ENCODE peak calls at places on chromosomes 4 and X, in five cellular contexts. I is small intestine, V is neural progenitor cell, C is mammary epithelial cell, P is thoracic aorta. R is an unnamed sample.
A peak's percentile ranks its signal among the peaks of the same experiment; 100 is the strongest.

GRCh38 chrX:150913511-150913910 is 15.0 kb upstream of the CD99L2 start:
- DNase-seq in I (no peak), V (no peak), C (no peak), P (no peak), R (no peak)

GRCh38 chr4:16437836-16438235 is 211.6 kb upstream of the TAPT1 start:
- DNase-seq in P (no peak), C (no peak), V (no peak), I (no peak), R (no peak)

GRCh38 chrX:71302461-71303213 is 1.1 kb downstream of the ITGB1BP2 start:
- DNase-seq in C (no peak), I (no peak), P (no peak), V (no peak), R (no peak)

GRCh38 chrX:25012433-25012735 is 3.4 kb downstream of the ARX start:
- DNase-seq in P (no peak), V (peak; percentile 79), I (no peak), C (no peak), R (no peak)

GRCh38 chrX:154799554-154800348 is 5.5 kb downstream of the MPP1 start:
- DNase-seq in V (peak; percentile 80), C (no peak), P (no peak), I (peak; percentile 71), R (no peak)

GRCh38 chr4:173537628-173538147 is 7.7 kb upstream of the HAND2 start:
- DNase-seq in C (no peak), V (no peak), I (no peak), P (no peak), R (no peak)

GRCh38 chr4:15754323-15754722 is 23.8 kb upstream of the CD38 start:
- DNase-seq in C (no peak), I (peak; percentile 30), P (no peak), V (no peak), R (no peak)

GRCh38 chr4:64251779-64252178 is 157.5 kb downstream of the TECRL start:
- DNase-seq in P (no peak), I (no peak), C (no peak), V (no peak), R (no peak)

GRCh38 chr4:7894677-7895181 is 44.9 kb downstream of the AFAP1 start:
- DNase-seq in I (no peak), P (no peak), V (no peak), C (no peak), R (no peak)

GRCh38 chr4:142615324-142615665 is 230.8 kb downstream of the INPP4B start:
- DNase-seq in P (no peak), C (peak; percentile 72), I (no peak), V (no peak), R (no peak)

GRCh38 chr4:71545168-71545567 is 206.3 kb downstream of the SLC4A4 start:
- DNase-seq in I (no peak), P (no peak), V (no peak), C (no peak), R (no peak)

GRCh38 chr4:150867148-150867547 is 147.9 kb downstream of the LRBA start:
- DNase-seq in C (peak; percentile 72), I (peak; percentile 86), P (no peak), V (peak; percentile 91), R (no peak)

GRCh38 chr4:150859435-150859834 is 155.6 kb downstream of the LRBA start:
- DNase-seq in I (no peak), P (no peak), C (no peak), V (no peak), R (no peak)

GRCh38 chr4:150863456-150863855 is 151.6 kb downstream of the LRBA start:
- DNase-seq in V (no peak), P (no peak), I (peak; percentile 86), C (no peak), R (no peak)

GRCh38 chr4:150862829-150863228 is 152.3 kb downstream of the LRBA start:
- DNase-seq in V (no peak), I (no peak), C (no peak), P (no peak), R (no peak)
- H3K27ac ChIP-seq in V (no peak overlapping the region), I (no peak overlapping the region), C (no peak overlapping the region), P (no peak overlapping the region), R (no peak overlapping the region)

DNA sequence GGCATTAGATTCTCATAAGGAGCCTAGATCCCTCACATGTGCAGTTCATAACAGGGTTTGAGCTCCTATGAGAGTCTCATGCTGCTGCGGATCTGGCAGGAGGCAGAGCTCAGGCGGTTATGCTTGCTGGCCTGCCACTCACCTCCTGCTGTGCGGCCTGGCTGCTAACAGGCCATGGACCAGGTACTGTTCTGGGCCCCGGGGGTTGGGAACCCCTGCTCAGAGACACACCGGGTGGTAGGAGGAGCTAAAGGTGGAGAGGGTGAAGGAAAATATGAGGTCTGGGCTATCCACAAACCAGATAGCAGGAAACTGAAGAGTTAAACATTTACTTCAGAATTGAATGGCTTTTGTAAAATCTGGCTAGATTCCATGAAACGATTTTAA is 5.9 kb upstream of the F11 start:
- DNase-seq in I (peak; percentile 37), C (no peak), P (no peak), V (no peak), R (no peak)
- H3K27ac ChIP-seq in I (peak overlapping the region; percentile 5), C (no peak overlapping the region), P (no peak overlapping the region), V (no peak overlapping the region), R (no peak overlapping the region)

DNA sequence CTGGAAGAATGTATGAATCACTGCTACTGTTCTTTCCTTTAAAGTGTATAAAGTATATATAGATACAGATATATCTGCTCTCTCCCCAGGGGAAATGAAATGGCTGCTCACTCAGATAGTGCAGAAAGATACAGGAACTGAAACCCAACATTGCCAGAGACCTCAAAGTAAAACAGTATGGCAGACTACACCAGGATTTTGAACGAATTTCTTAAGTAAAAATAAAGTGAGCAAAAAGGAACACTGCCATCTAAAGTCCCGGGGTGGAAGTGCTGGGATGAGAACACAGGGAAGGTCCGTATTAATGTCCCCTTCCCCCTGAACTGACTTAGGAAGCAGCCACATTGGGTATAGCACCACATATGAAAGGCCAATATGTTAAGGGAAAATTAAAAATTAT is 93.4 kb downstream of the TMA16 start:
- DNase-seq in C (no peak), I (no peak), P (no peak), V (no peak), R (no peak)
- H3K27ac ChIP-seq in C (no peak overlapping the region), I (no peak overlapping the region), P (no peak overlapping the region), V (no peak overlapping the region), R (no peak overlapping the region)

DNA sequence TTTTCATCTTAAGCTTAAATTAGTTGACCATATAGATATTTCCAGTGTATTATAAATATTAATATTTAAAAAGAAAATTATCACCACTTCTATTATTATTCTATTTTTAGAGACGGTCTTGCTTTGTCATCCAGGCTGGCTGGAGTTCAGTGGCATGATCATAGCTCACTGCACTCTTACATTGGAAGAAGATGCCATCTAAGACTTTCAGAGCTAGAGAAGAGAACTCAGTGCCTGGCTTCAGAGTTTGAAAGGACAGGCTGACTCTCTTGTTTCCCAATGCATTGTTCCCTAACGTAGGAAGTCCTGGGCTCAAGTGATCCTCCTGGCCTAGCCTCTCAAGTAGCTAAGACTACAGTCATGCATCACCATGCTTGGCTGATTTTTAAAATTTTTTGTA is 75.9 kb downstream of the FIP1L1 start:
- DNase-seq in P (no peak), V (no peak), I (no peak), C (no peak), R (no peak)
- H3K27ac ChIP-seq in P (no peak overlapping the region), V (no peak overlapping the region), I (no peak overlapping the region), C (no peak overlapping the region), R (no peak overlapping the region)

DNA sequence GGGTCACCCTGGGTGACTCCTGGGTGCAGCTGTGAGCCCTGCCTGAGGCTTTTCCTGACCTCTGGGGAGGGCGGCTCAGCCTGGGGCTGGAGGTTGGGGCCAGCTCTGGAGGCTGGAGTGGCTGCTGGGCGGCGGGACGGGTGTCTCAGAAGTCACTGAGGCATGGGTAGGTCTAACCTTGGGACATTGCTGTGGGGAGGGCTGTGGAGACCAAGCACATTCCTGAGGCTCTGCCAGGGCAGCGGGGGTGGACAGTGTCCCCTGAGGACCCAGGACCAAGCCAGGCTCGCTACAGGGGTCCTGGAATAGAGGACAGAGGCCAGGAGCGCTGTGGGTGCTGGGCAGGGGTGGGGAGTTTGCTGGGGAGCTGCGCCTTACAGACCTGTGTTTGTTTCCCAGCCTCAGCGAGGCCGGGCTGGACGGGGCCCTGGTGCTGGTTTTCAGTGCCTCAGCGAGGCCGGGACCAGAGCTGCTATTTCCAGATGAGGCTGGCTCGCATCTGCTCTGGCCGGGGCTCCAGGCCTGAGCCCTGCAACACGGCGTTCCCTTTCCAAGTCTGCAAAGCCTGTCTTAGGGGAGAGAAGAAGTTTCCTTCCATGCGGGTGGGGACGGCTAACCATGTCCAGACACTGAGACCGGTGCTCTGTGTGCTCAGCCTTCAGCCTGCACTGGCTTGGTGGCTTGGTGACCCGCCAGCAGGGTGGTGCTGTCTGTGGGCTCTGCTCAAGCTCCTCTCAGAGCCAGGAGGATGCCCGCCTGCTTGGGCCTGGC is 3.0 kb upstream of the SLC25A6 start:
- DNase-seq in P (no peak), V (no peak), I (no peak), C (no peak), R (peak; percentile 44)
- H3K27ac ChIP-seq in P (no peak overlapping the region), V (peak overlapping the region; percentile 58), I (no peak overlapping the region), C (no peak overlapping the region), R (peak overlapping the region; percentile 48)

DNA sequence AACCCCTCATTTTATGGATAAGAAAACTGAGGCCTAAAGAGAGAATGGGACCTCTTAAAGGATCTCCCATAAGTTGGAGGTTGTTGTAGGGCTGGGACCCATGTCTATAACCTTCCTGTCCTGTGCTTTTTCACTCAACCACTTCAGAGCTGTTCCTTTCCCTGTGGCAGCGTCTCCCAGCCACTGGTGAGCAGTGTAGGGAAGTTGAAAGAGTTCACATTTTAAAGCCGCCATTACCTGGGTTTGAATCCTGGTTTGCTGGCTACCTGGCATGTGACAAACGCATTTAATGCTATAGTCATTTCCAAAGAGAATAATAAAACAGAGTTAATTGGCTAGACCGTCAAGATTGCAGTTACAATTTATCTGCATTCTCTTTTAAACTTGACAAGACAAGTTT is 218.5 kb downstream of the NWD2 start:
- DNase-seq in C (no peak), P (no peak), V (no peak), I (no peak), R (no peak)
- H3K27ac ChIP-seq in C (no peak overlapping the region), P (no peak overlapping the region), V (no peak overlapping the region), I (peak overlapping the region; percentile 47), R (no peak overlapping the region)

DNA sequence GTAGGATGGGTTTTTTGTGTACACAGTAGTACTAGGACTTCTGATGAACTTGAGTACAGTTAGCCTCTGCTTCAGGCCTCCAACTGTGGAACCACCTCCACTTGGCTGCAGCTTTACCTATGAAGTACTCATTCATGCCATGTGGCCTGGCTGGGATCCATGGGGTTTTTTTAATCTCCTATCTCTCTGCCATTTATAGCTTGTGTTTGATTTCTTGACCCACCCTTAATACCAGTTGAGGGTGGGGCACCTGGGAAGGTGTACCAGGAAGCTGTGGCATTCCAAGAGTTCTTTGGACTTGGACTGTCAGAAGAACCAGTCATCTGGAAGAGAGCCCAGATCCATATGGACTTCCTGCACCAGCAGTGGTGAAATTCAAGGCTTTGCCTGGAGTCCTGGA is 230.1 kb downstream of the SHROOM3 start:
- DNase-seq in P (no peak), I (peak; percentile 100), C (peak; percentile 87), V (no peak), R (no peak)
- H3K27ac ChIP-seq in P (peak overlapping the region; percentile 39), I (peak overlapping the region; percentile 92), C (peak overlapping the region; percentile 70), V (no peak overlapping the region), R (peak overlapping the region; percentile 69)

DNA sequence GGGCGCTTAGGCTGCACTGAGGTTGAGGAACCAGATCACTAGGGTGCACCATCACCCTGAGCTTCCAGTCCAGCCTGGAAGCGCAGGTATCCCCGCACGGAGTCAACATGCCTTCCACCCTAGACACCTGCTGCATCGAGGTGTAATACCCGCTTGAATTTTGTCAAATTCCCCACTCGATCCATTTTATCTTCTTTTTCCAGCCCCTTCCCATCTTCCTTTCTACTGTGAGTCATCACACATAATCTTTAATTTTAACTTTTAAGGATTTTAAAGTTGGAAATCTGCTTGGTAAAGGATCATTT is 824 bp downstream of the PLK4 start:
- DNase-seq in V (no peak), P (no peak), I (no peak), C (no peak), R (no peak)
- H3K27ac ChIP-seq in V (peak overlapping the region; percentile 99), P (no peak overlapping the region), I (peak overlapping the region; percentile 65), C (peak overlapping the region; percentile 95), R (peak overlapping the region; percentile 88)

R was measured in breast epithelium.